ENCODE peak calls at places on chromosomes 6 and 20, in four cellular contexts. I is CD8-positive, alpha-beta memory T cell; G is LoVo; Y is AG08395. L is an unnamed sample.

GRCh38 chr20:44990425-44990824 is 24.1 kb downstream of the STK4 start:
- DNase-seq in Y (peak), G (no peak), I (peak), L (no peak)

GRCh38 chr20:34884260-34884659 is 7.8 kb downstream of the ACSS2 start:
- DNase-seq in Y (no peak), G (no peak), I (no peak), L (no peak)

GRCh38 chr20:57598060-57598459 is 22.2 kb downstream of the ZBP1 start:
- DNase-seq in G (no peak), I (no peak), Y (no peak), L (no peak)

GRCh38 chr6:141421378-141421777 is 711.3 kb upstream of the GJE1 start:
- DNase-seq in Y (peak), G (no peak), I (no peak), L (peak)

GRCh38 chr6:21022343-21023107 is 488.3 kb downstream of the CDKAL1 start:
- DNase-seq in G (peak), Y (no peak), I (no peak), L (peak)

GRCh38 chr20:37276494-37277252 is 12.8 kb upstream of the MANBAL start:
- DNase-seq in I (no peak), Y (peak), G (no peak), L (peak)

GRCh38 chr20:44097521-44098255 is 89.3 kb downstream of the JPH2 start:
- DNase-seq in Y (no peak), G (peak), I (no peak), L (peak)

GRCh38 chr20:3811421-3812258 is 8.7 kb upstream of the AP5S1 start:
- DNase-seq in G (peak), Y (peak), I (peak), L (peak)

GRCh38 chr20:46253391-46253790 is 54.9 kb downstream of the CDH22 start:
- DNase-seq in Y (peak), I (no peak), G (no peak), L (peak)

GRCh38 chr6:108200631-108201030 is 34.8 kb downstream of the NR2E1 start:
- DNase-seq in G (peak), I (no peak), Y (no peak), L (peak)

GRCh38 chr6:36929607-36930006 is 24.9 kb upstream of the PI16 start:
- DNase-seq in I (no peak), Y (peak), G (no peak), L (peak)

GRCh38 chr6:11229267-11230043 is 3.0 kb downstream of the NEDD9 start:
- DNase-seq in G (peak), Y (no peak), I (no peak), L (no peak)

GRCh38 chr20:15604406-15604805 is 968.8 kb downstream of the KIF16B start:
- DNase-seq in Y (no peak), I (no peak), G (no peak), L (no peak)

GRCh38 chr6:105890521-105891244 is 195.5 kb upstream of the PRDM1 start:
- DNase-seq in I (no peak), Y (no peak), G (peak), L (peak)

GRCh38 chr6:31473244-31473643 is 24.7 kb upstream of the MICB start:
- DNase-seq in G (no peak), Y (no peak), I (no peak), L (no peak)

GRCh38 chr6:102815207-102815606 is 1421.7 kb downstream of the GRIK2 start:
- DNase-seq in I (no peak), G (no peak), Y (no peak), L (peak)

GRCh38 chr6:155341130-155341828 is 27.0 kb upstream of the TFB1M start:
- DNase-seq in I (no peak), G (no peak), Y (peak), L (no peak)

GRCh38 chr20:47784599-47785320 is 521 bp downstream of the SULF2 start:
- DNase-seq in G (peak), I (no peak), Y (peak), L (peak)

GRCh38 chr6:134676307-134677281 is 273.3 kb downstream of the ALDH8A1 start:
- DNase-seq in I (no peak), G (no peak), Y (no peak), L (peak)

GRCh38 chr6:148059869-148060268 is 282.8 kb upstream of the SASH1 start:
- DNase-seq in G (no peak), I (no peak), Y (no peak), L (no peak)

GRCh38 chr20:615494-615893 is 5.4 kb upstream of the TCF15 start:
- DNase-seq in G (no peak), Y (no peak), I (no peak), L (no peak)

GRCh38 chr20:37564388-37565133 is 36.9 kb upstream of the BLCAP start:
- DNase-seq in I (no peak), G (peak), Y (peak), L (peak)

GRCh38 chr6:30311101-30311500 is 15.6 kb upstream of the TRIM39 start:
- DNase-seq in Y (no peak), I (no peak), G (no peak), L (no peak)

GRCh38 chr6:41371992-41372525 is 36.7 kb downstream of the NCR2 start:
- DNase-seq in Y (no peak), G (no peak), I (no peak), L (no peak)

GRCh38 chr6:128515550-128516513 is 4.6 kb downstream of the PTPRK start:
- DNase-seq in G (no peak), Y (peak), I (no peak), L (peak)

GRCh38 chr6:111852704-111853103 is 20.5 kb downstream of the FYN start:
- DNase-seq in G (no peak), I (no peak), Y (peak), L (peak)

GRCh38 chr6:151850479-151850878 is 43.0 kb downstream of the ESR1 start:
- DNase-seq in G (no peak), Y (no peak), I (no peak), L (no peak)

L was measured in MCF 10A.